ENCODE peak calls at places on chromosomes 4 and X, in five cellular contexts. One of them, this sample, is unnamed.

GRCh38 chrX:132615396-132616131 is 126.7 kb upstream of the MBNL3 start:
- DNase-seq in adipocyte: peak; percentile 47
- DNase-seq in ecto neural progenitor cell: peak; percentile 62
- DNase-seq in stimulated activated CD4-positive, alpha-beta T cell treated with anti-CD3 and anti-CD28 coated beads, Interleukin-1b, Interleukin-23, amount 100 ng/mL, for 24 hours: peak; percentile 5
- DNase-seq in AG10803: peak; percentile 15
- DNase-seq in this sample: peak; percentile 42

GRCh38 chr4:104989363-104989762 is 157.3 kb upstream of the TET2 start:
- DNase-seq in ecto neural progenitor cell: no peak
- DNase-seq in adipocyte: peak; percentile 3
- DNase-seq in AG10803: no peak
- DNase-seq in stimulated activated CD4-positive, alpha-beta T cell treated with anti-CD3 and anti-CD28 coated beads, Interleukin-1b, Interleukin-23, amount 100 ng/mL, for 24 hours: no peak
- DNase-seq in this sample: peak; percentile 23

GRCh38 chr4:53505947-53506346 is 85.3 kb downstream of the LNX1 start:
- DNase-seq in AG10803: no peak
- DNase-seq in ecto neural progenitor cell: no peak
- DNase-seq in adipocyte: no peak
- DNase-seq in stimulated activated CD4-positive, alpha-beta T cell treated with anti-CD3 and anti-CD28 coated beads, Interleukin-1b, Interleukin-23, amount 100 ng/mL, for 24 hours: no peak
- DNase-seq in this sample: peak; percentile 7

GRCh38 chr4:10684631-10685030 is at the start of gene CLNK:
- DNase-seq in AG10803: no peak
- DNase-seq in ecto neural progenitor cell: no peak
- DNase-seq in stimulated activated CD4-positive, alpha-beta T cell treated with anti-CD3 and anti-CD28 coated beads, Interleukin-1b, Interleukin-23, amount 100 ng/mL, for 24 hours: no peak
- DNase-seq in adipocyte: no peak
- DNase-seq in this sample: no peak

GRCh38 chrX:44542567-44543325 is at the start of gene FUNDC1:
- DNase-seq in ecto neural progenitor cell: peak; percentile 92
- DNase-seq in stimulated activated CD4-positive, alpha-beta T cell treated with anti-CD3 and anti-CD28 coated beads, Interleukin-1b, Interleukin-23, amount 100 ng/mL, for 24 hours: peak; percentile 80
- DNase-seq in AG10803: peak; percentile 91
- DNase-seq in adipocyte: peak; percentile 95
- DNase-seq in this sample: peak; percentile 96

GRCh38 chr4:1355378-1355777 is 8.4 kb downstream of the UVSSA start:
- DNase-seq in stimulated activated CD4-positive, alpha-beta T cell treated with anti-CD3 and anti-CD28 coated beads, Interleukin-1b, Interleukin-23, amount 100 ng/mL, for 24 hours: no peak
- DNase-seq in AG10803: no peak
- DNase-seq in ecto neural progenitor cell: no peak
- DNase-seq in adipocyte: no peak
- DNase-seq in this sample: no peak

GRCh38 chr4:170243662-170244288 is 154.0 kb upstream of the AADAT start:
- DNase-seq in adipocyte: peak; percentile 25
- DNase-seq in ecto neural progenitor cell: no peak
- DNase-seq in stimulated activated CD4-positive, alpha-beta T cell treated with anti-CD3 and anti-CD28 coated beads, Interleukin-1b, Interleukin-23, amount 100 ng/mL, for 24 hours: no peak
- DNase-seq in AG10803: no peak
- DNase-seq in this sample: no peak

GRCh38 chr4:140688711-140689598 is 67.2 kb downstream of the TBC1D9 start:
- DNase-seq in AG10803: peak; percentile 21
- DNase-seq in ecto neural progenitor cell: no peak
- DNase-seq in stimulated activated CD4-positive, alpha-beta T cell treated with anti-CD3 and anti-CD28 coated beads, Interleukin-1b, Interleukin-23, amount 100 ng/mL, for 24 hours: no peak
- DNase-seq in adipocyte: peak; percentile 57
- DNase-seq in this sample: peak; percentile 8

GRCh38 chr4:114598191-114599121 is at the start of gene UGT8:
- DNase-seq in ecto neural progenitor cell: peak; percentile 80
- DNase-seq in AG10803: peak; percentile 4
- DNase-seq in stimulated activated CD4-positive, alpha-beta T cell treated with anti-CD3 and anti-CD28 coated beads, Interleukin-1b, Interleukin-23, amount 100 ng/mL, for 24 hours: peak; percentile 28
- DNase-seq in adipocyte: peak; percentile 45
- DNase-seq in this sample: peak; percentile 32

GRCh38 chrX:102599950-102600579 is 750 bp downstream of the ARMCX5 start:
- DNase-seq in AG10803: peak; percentile 32
- DNase-seq in ecto neural progenitor cell: no peak
- DNase-seq in adipocyte: peak; percentile 34
- DNase-seq in stimulated activated CD4-positive, alpha-beta T cell treated with anti-CD3 and anti-CD28 coated beads, Interleukin-1b, Interleukin-23, amount 100 ng/mL, for 24 hours: no peak
- DNase-seq in this sample: peak; percentile 44

GRCh38 chr4:111228874-111229273 is 606.0 kb upstream of the PITX2 start:
- DNase-seq in ecto neural progenitor cell: no peak
- DNase-seq in adipocyte: peak; percentile 41
- DNase-seq in stimulated activated CD4-positive, alpha-beta T cell treated with anti-CD3 and anti-CD28 coated beads, Interleukin-1b, Interleukin-23, amount 100 ng/mL, for 24 hours: no peak
- DNase-seq in AG10803: peak; percentile 48
- DNase-seq in this sample: peak; percentile 76

GRCh38 chrX:45771560-45772340 is 571.1 kb upstream of the DIPK2B start:
- DNase-seq in AG10803: peak; percentile 68
- DNase-seq in adipocyte: peak; percentile 71
- DNase-seq in ecto neural progenitor cell: no peak
- DNase-seq in stimulated activated CD4-positive, alpha-beta T cell treated with anti-CD3 and anti-CD28 coated beads, Interleukin-1b, Interleukin-23, amount 100 ng/mL, for 24 hours: no peak
- DNase-seq in this sample: peak; percentile 87

GRCh38 chr4:143035661-143036060 is 149.1 kb upstream of the USP38 start:
- DNase-seq in stimulated activated CD4-positive, alpha-beta T cell treated with anti-CD3 and anti-CD28 coated beads, Interleukin-1b, Interleukin-23, amount 100 ng/mL, for 24 hours: no peak
- DNase-seq in AG10803: no peak
- DNase-seq in ecto neural progenitor cell: no peak
- DNase-seq in adipocyte: no peak
- DNase-seq in this sample: no peak

GRCh38 chr4:157994863-157995262 is 178.0 kb downstream of the GASK1B start:
- DNase-seq in ecto neural progenitor cell: no peak
- DNase-seq in AG10803: peak; percentile 64
- DNase-seq in adipocyte: no peak
- DNase-seq in stimulated activated CD4-positive, alpha-beta T cell treated with anti-CD3 and anti-CD28 coated beads, Interleukin-1b, Interleukin-23, amount 100 ng/mL, for 24 hours: no peak
- DNase-seq in this sample: peak; percentile 43

GRCh38 chr4:1403591-1404572 is 2.4 kb downstream of the NKX1-1 start:
- DNase-seq in ecto neural progenitor cell: peak; percentile 48
- DNase-seq in AG10803: no peak
- DNase-seq in stimulated activated CD4-positive, alpha-beta T cell treated with anti-CD3 and anti-CD28 coated beads, Interleukin-1b, Interleukin-23, amount 100 ng/mL, for 24 hours: no peak
- DNase-seq in adipocyte: peak; percentile 15
- DNase-seq in this sample: no peak

GRCh38 chrX:3178329-3178728 is 137.1 kb downstream of the ARSF start:
- DNase-seq in adipocyte: no peak
- DNase-seq in ecto neural progenitor cell: no peak
- DNase-seq in AG10803: no peak
- DNase-seq in stimulated activated CD4-positive, alpha-beta T cell treated with anti-CD3 and anti-CD28 coated beads, Interleukin-1b, Interleukin-23, amount 100 ng/mL, for 24 hours: no peak
- DNase-seq in this sample: peak; percentile 48

GRCh38 chrX:13469963-13470679 is 99.3 kb upstream of the EGFL6 start:
- DNase-seq in adipocyte: no peak
- DNase-seq in stimulated activated CD4-positive, alpha-beta T cell treated with anti-CD3 and anti-CD28 coated beads, Interleukin-1b, Interleukin-23, amount 100 ng/mL, for 24 hours: no peak
- DNase-seq in AG10803: peak; percentile 70
- DNase-seq in ecto neural progenitor cell: no peak
- DNase-seq in this sample: peak; percentile 92

GRCh38 chr4:67566335-67566734 is 7.8 kb downstream of the STAP1 start:
- DNase-seq in adipocyte: no peak
- DNase-seq in AG10803: no peak
- DNase-seq in ecto neural progenitor cell: no peak
- DNase-seq in stimulated activated CD4-positive, alpha-beta T cell treated with anti-CD3 and anti-CD28 coated beads, Interleukin-1b, Interleukin-23, amount 100 ng/mL, for 24 hours: no peak
- DNase-seq in this sample: no peak

GRCh38 chr4:107050525-107051135 is 14.5 kb upstream of the DKK2 start:
- DNase-seq in adipocyte: peak; percentile 69
- DNase-seq in AG10803: peak; percentile 26
- DNase-seq in stimulated activated CD4-positive, alpha-beta T cell treated with anti-CD3 and anti-CD28 coated beads, Interleukin-1b, Interleukin-23, amount 100 ng/mL, for 24 hours: no peak
- DNase-seq in ecto neural progenitor cell: no peak
- DNase-seq in this sample: no peak

GRCh38 chrX:138026211-138026610 is 460.3 kb downstream of the ZIC3 start:
- DNase-seq in AG10803: no peak
- DNase-seq in adipocyte: peak; percentile 1
- DNase-seq in ecto neural progenitor cell: no peak
- DNase-seq in stimulated activated CD4-positive, alpha-beta T cell treated with anti-CD3 and anti-CD28 coated beads, Interleukin-1b, Interleukin-23, amount 100 ng/mL, for 24 hours: no peak
- DNase-seq in this sample: no peak

GRCh38 chrX:20521245-20521644 is 254.5 kb upstream of the RPS6KA3 start:
- DNase-seq in AG10803: peak; percentile 63
- DNase-seq in adipocyte: peak; percentile 69
- DNase-seq in ecto neural progenitor cell: no peak
- DNase-seq in stimulated activated CD4-positive, alpha-beta T cell treated with anti-CD3 and anti-CD28 coated beads, Interleukin-1b, Interleukin-23, amount 100 ng/mL, for 24 hours: no peak
- DNase-seq in this sample: peak; percentile 81

GRCh38 chr4:42906906-42907774 is 14.6 kb downstream of the GRXCR1 start:
- DNase-seq in adipocyte: no peak
- DNase-seq in ecto neural progenitor cell: no peak
- DNase-seq in AG10803: no peak
- DNase-seq in stimulated activated CD4-positive, alpha-beta T cell treated with anti-CD3 and anti-CD28 coated beads, Interleukin-1b, Interleukin-23, amount 100 ng/mL, for 24 hours: no peak
- DNase-seq in this sample: peak; percentile 2

GRCh38 chr4:103050736-103051436 is 25.7 kb downstream of the SLC9B2 start:
- DNase-seq in adipocyte: peak; percentile 11
- DNase-seq in ecto neural progenitor cell: no peak
- DNase-seq in stimulated activated CD4-positive, alpha-beta T cell treated with anti-CD3 and anti-CD28 coated beads, Interleukin-1b, Interleukin-23, amount 100 ng/mL, for 24 hours: no peak
- DNase-seq in AG10803: peak; percentile 27
- DNase-seq in this sample: no peak

GRCh38 chrX:105190252-105190853 is 30.1 kb downstream of the TEX13A start:
- DNase-seq in adipocyte: peak; percentile 64
- DNase-seq in AG10803: peak; percentile 4
- DNase-seq in stimulated activated CD4-positive, alpha-beta T cell treated with anti-CD3 and anti-CD28 coated beads, Interleukin-1b, Interleukin-23, amount 100 ng/mL, for 24 hours: no peak
- DNase-seq in ecto neural progenitor cell: no peak
- DNase-seq in this sample: peak; percentile 8

GRCh38 chr4:23930750-23931488 is 41.1 kb upstream of the PPARGC1A start:
- DNase-seq in stimulated activated CD4-positive, alpha-beta T cell treated with anti-CD3 and anti-CD28 coated beads, Interleukin-1b, Interleukin-23, amount 100 ng/mL, for 24 hours: no peak
- DNase-seq in AG10803: peak; percentile 17
- DNase-seq in adipocyte: no peak
- DNase-seq in ecto neural progenitor cell: no peak
- DNase-seq in this sample: peak; percentile 81

GRCh38 chr4:76546282-76547166 is 111.5 kb downstream of the SHROOM3 start:
- DNase-seq in adipocyte: peak; percentile 86
- DNase-seq in stimulated activated CD4-positive, alpha-beta T cell treated with anti-CD3 and anti-CD28 coated beads, Interleukin-1b, Interleukin-23, amount 100 ng/mL, for 24 hours: no peak
- DNase-seq in ecto neural progenitor cell: no peak
- DNase-seq in AG10803: peak; percentile 93
- DNase-seq in this sample: peak; percentile 88